ENCODE peak calls at places on chromosomes 12 and 14, in four cellular contexts. H is left ventricle myocardium inferior, R is ELR, P is NCI-H774. F is an unnamed sample.

GRCh38 chr12:57724936-57725740 is 13.4 kb downstream of the AGAP2 start:
- DNase-seq in H (no peak), R (no peak), P (peak), F (no peak)

GRCh38 chr12:30197392-30198047 is 413.8 kb upstream of the TMTC1 start:
- DNase-seq in H (no peak), R (peak), P (no peak), F (peak)

GRCh38 chr14:73655851-73656250 is 11.1 kb downstream of the DNAL1 start:
- DNase-seq in H (no peak), R (no peak), P (no peak), F (no peak)

GRCh38 chr12:38386238-38386985 is 69.8 kb downstream of the ALG10B start:
- DNase-seq in H (no peak), R (no peak), P (no peak), F (peak)

GRCh38 chr14:46325157-46325556 is 326.4 kb downstream of the RPL10L start:
- DNase-seq in H (no peak), R (peak), P (no peak), F (no peak)

GRCh38 chr14:80003138-80003537 is 208.2 kb downstream of the DIO2 start:
- DNase-seq in H (no peak), R (no peak), P (peak), F (no peak)

GRCh38 chr14:62179367-62180018 is 417.3 kb downstream of the SNAPC1 start:
- DNase-seq in H (peak), R (peak), P (peak), F (peak)

GRCh38 chr14:89902876-89903275 is 51.7 kb downstream of the EFCAB11 start:
- DNase-seq in H (no peak), R (no peak), P (no peak), F (no peak)

GRCh38 chr12:67026847-67027246 is 242.3 kb upstream of the CAND1 start:
- DNase-seq in H (no peak), R (no peak), P (no peak), F (no peak)

GRCh38 chr12:127761880-127762279 is 505.1 kb upstream of the TMEM132C start:
- DNase-seq in H (no peak), R (no peak), P (no peak), F (no peak)

GRCh38 chr14:44463386-44464004 is 43.6 kb downstream of the FSCB start:
- DNase-seq in H (no peak), R (peak), P (peak), F (no peak)

GRCh38 chr14:100375273-100375962 is 52.3 kb downstream of the SLC25A47 start:
- DNase-seq in H (peak), R (peak), P (no peak), F (peak)

GRCh38 chr14:74973003-74973614 is 17.7 kb upstream of the PGF start:
- DNase-seq in H (peak), R (peak), P (no peak), F (peak)

GRCh38 chr14:67636361-67636919 is 16.7 kb downstream of the ARG2 start:
- DNase-seq in H (no peak), R (no peak), P (no peak), F (peak)

GRCh38 chr12:107415066-107415465 is 270.5 kb upstream of the PWP1 start:
- DNase-seq in H (no peak), R (peak), P (no peak), F (peak)

GRCh38 chr12:108843187-108843586 is 14.2 kb downstream of the SSH1 start:
- DNase-seq in H (no peak), R (no peak), P (no peak), F (no peak)

GRCh38 chr12:6821674-6822433 is at the start of gene GPR162:
- DNase-seq in H (peak), R (peak), P (peak), F (no peak)

GRCh38 chr12:42372154-42372791 is 46.3 kb downstream of the PPHLN1 start:
- DNase-seq in H (no peak), R (peak), P (peak), F (peak)